ENCODE peak calls at places on chromosomes 5 and 9, in four cellular contexts. T, J, Z and B are unnamed samples.

GRCh38 chr5:135886136-135886535 is 9.5 kb downstream of the IL9 start:
- DNase-seq in Z (no peak), J (no peak), T (no peak), B (no peak)

GRCh38 chr5:113807384-113808053 is 294.0 kb downstream of the YTHDC2 start:
- DNase-seq in T (no peak), Z (peak), J (no peak), B (peak)

GRCh38 chr9:75152416-75152815 is 64.1 kb downstream of the OSTF1 start:
- DNase-seq in Z (no peak), J (peak), T (no peak), B (no peak)

GRCh38 chr5:1064383-1065142 is 47.3 kb downstream of the SLC12A7 start:
- DNase-seq in T (no peak), Z (no peak), J (no peak), B (no peak)

GRCh38 chr5:132506094-132506692 is 15.6 kb upstream of the IRF1 start:
- DNase-seq in Z (peak), J (no peak), T (no peak), B (no peak)

GRCh38 chr5:163915481-163915961 is 410.1 kb downstream of the MAT2B start:
- DNase-seq in J (no peak), T (no peak), Z (no peak), B (no peak)

GRCh38 chr9:73863924-73864323 is 633.2 kb upstream of the RORB start:
- DNase-seq in T (no peak), Z (no peak), J (no peak), B (no peak)

GRCh38 chr5:77256406-77256805 is 45.9 kb downstream of the PDE8B start:
- DNase-seq in T (no peak), Z (no peak), J (no peak), B (no peak)

GRCh38 chr5:77138981-77139380 is 51.9 kb upstream of the ZBED3 start:
- DNase-seq in Z (no peak), T (peak), J (no peak), B (no peak)